ENCODE peak calls at places on chromosomes 1 and 21, in eight cellular contexts. H is adrenal gland, M is brain microvascular endothelial cell, G is HL-60, J is Panc1, N is hepatocyte, T is esophagus squamous epithelium, S is ovary. Z is an unnamed sample.

GRCh38 chr1:220011620-220012019 is 34.7 kb downstream of the EPRS1 start:
- DNase-seq in H (no peak), S (no peak), M (no peak), G (no peak), N (no peak), J (no peak), T (no peak), Z (no peak)

GRCh38 chr1:209154916-209155315 is 428.6 kb upstream of the CAMK1G start:
- DNase-seq in T (no peak), S (no peak), H (no peak), N (no peak), G (no peak), J (no peak), M (no peak), Z (no peak)

GRCh38 chr21:25313891-25314646 is 293.2 kb downstream of the MRPL39 start:
- DNase-seq in J (no peak), G (peak), H (no peak), S (no peak), M (peak), N (no peak), T (no peak), Z (no peak)

GRCh38 chr1:111803951-111804350 is 48.2 kb downstream of the DDX20 start:
- DNase-seq in M (no peak), H (no peak), T (no peak), J (no peak), N (no peak), S (no peak), G (no peak), Z (no peak)

GRCh38 chr1:89725016-89725380 is 92.1 kb downstream of the LRRC8C start:
- DNase-seq in G (no peak), N (peak), J (peak), T (no peak), S (no peak), M (peak), H (peak), Z (no peak)

GRCh38 chr1:69388044-69388443 is 179.7 kb upstream of the LRRC7 start:
- DNase-seq in J (no peak), H (no peak), G (no peak), M (no peak), N (no peak), S (no peak), T (no peak), Z (no peak)

GRCh38 chr1:42290130-42290529 is 44.9 kb downstream of the FOXJ3 start:
- DNase-seq in S (no peak), H (no peak), G (no peak), T (no peak), M (no peak), J (no peak), N (no peak), Z (no peak)

GRCh38 chr1:181737056-181737455 is 253.7 kb downstream of the CACNA1E start:
- DNase-seq in T (no peak), J (no peak), H (no peak), S (no peak), M (no peak), G (no peak), N (no peak), Z (no peak)

GRCh38 chr1:228405200-228405978 is 1.2 kb downstream of the TRIM11 start:
- DNase-seq in H (no peak), S (no peak), M (no peak), J (no peak), G (no peak), N (no peak), T (no peak), Z (no peak)

GRCh38 chr1:22976461-22977243 is 4.0 kb upstream of the LACTBL1 start:
- DNase-seq in T (peak), M (peak), H (peak), N (peak), G (peak), S (peak), J (peak), Z (no peak)

GRCh38 chr1:94142022-94142421 is 21.1 kb upstream of the ABCA4 start:
- DNase-seq in J (no peak), T (no peak), G (no peak), S (no peak), M (no peak), N (no peak), H (no peak), Z (no peak)

GRCh38 chr1:243950166-243950565 is 100.1 kb upstream of the AKT3 start:
- DNase-seq in H (no peak), M (peak), S (no peak), N (peak), T (no peak), G (no peak), J (no peak), Z (peak)

GRCh38 chr1:245365071-245365470 is 210.3 kb downstream of the KIF26B start:
- DNase-seq in T (no peak), N (no peak), H (no peak), S (no peak), M (no peak), J (no peak), G (no peak), Z (no peak)

GRCh38 chr1:169371400-169371799 is 3.4 kb downstream of the BLZF1 start:
- DNase-seq in T (no peak), S (no peak), M (no peak), H (no peak), G (peak), J (no peak), N (no peak), Z (no peak)

GRCh38 chr1:72827285-72827684 is 544.9 kb upstream of the NEGR1 start:
- DNase-seq in G (peak), M (peak), J (no peak), N (no peak), T (no peak), S (no peak), H (no peak), Z (no peak)

GRCh38 chr1:177915641-177916040 is 54.2 kb downstream of the SEC16B start:
- DNase-seq in T (no peak), H (no peak), M (no peak), J (no peak), S (no peak), G (no peak), N (no peak), Z (peak)

GRCh38 chr1:95023399-95024050 is 49.2 kb downstream of the ALG14 start:
- DNase-seq in S (no peak), M (peak), N (no peak), H (no peak), T (no peak), J (no peak), G (no peak), Z (no peak)

GRCh38 chr1:29651684-29652665 is 415.7 kb downstream of the PTPRU start:
- DNase-seq in G (no peak), J (no peak), M (no peak), S (no peak), N (no peak), T (no peak), H (no peak), Z (no peak)

GRCh38 chr1:6497215-6497866 is 5.9 kb upstream of the PLEKHG5 start:
- DNase-seq in S (peak), M (no peak), G (no peak), H (peak), J (no peak), T (no peak), N (peak), Z (no peak)

GRCh38 chr1:214923516-214923915 is 159.0 kb upstream of the KCNK2 start:
- DNase-seq in M (no peak), N (no peak), S (no peak), T (no peak), J (no peak), G (no peak), H (no peak), Z (no peak)

GRCh38 chr1:202164271-202165037 is 4.1 kb upstream of the PTPN7 start:
- DNase-seq in S (peak), H (no peak), M (no peak), N (no peak), G (no peak), T (no peak), J (no peak), Z (no peak)

GRCh38 chr1:2004867-2005266 is 1.3 kb upstream of the CFAP74 start:
- DNase-seq in S (no peak), J (no peak), G (no peak), M (no peak), H (no peak), T (no peak), N (no peak), Z (no peak)
- H3K27ac ChIP-seq in S (no peak), J (no peak), G (no peak), M (no peak), H (no peak), T (no peak), N (no peak), Z (no peak)

GRCh38 chr1:151760597-151761385 is 2.5 kb downstream of the MRPL9 start:
- DNase-seq in J (no peak), S (no peak), T (no peak), M (no peak), G (no peak), N (no peak), H (no peak), Z (no peak)
- H3K27ac ChIP-seq in J (no peak), S (no peak), T (no peak), M (no peak), G (no peak), N (no peak), H (no peak), Z (no peak)

GRCh38 chr1:207040181-207040533 is 7.6 kb upstream of the C1orf116 start:
- DNase-seq in H (no peak), M (no peak), S (no peak), N (no peak), J (no peak), T (no peak), G (no peak), Z (no peak)
- H3K27ac ChIP-seq in H (peak), M (no peak), S (no peak), N (peak), J (no peak), T (no peak), G (no peak), Z (peak)

DNA sequence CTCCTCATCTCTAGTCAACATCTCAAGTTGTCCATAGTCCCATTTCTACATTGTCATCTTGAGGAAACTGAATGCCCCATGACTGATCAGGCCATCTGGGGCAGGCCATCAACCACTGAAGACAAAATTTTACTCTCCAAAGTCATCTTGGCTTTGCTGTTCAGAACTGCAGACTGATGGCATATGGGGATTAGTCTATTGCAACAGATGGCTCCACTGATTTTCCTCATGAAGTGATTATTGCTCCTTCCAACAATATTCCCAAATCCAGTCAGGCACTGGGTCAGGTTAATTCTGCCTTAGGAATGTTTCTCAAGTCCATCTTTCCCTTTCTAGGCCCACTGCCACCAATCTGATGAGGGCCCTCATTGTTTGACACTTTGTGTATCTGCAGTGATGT is 101.7 kb downstream of the ESRRG start:
- DNase-seq in G (no peak), H (no peak), M (no peak), S (no peak), J (no peak), N (no peak), T (no peak), Z (no peak)
- H3K27ac ChIP-seq in G (no peak), H (no peak), M (no peak), S (no peak), J (no peak), N (no peak), T (no peak), Z (no peak)

GRCh38 chr1:205236526-205236925 is 8.8 kb downstream of the TMCC2 start:
- DNase-seq in J (no peak), N (no peak), G (no peak), S (no peak), T (no peak), M (no peak), H (no peak), Z (no peak)

GRCh38 chr1:205240118-205240517 is 12.4 kb downstream of the TMCC2 start:
- DNase-seq in M (no peak), S (no peak), T (no peak), J (no peak), G (no peak), H (no peak), N (no peak), Z (no peak)

GRCh38 chr1:205235921-205236320 is 8.2 kb downstream of the TMCC2 start:
- DNase-seq in G (no peak), H (no peak), T (no peak), S (no peak), N (no peak), J (no peak), M (no peak), Z (no peak)

GRCh38 chr1:205239078-205239477 is 11.3 kb downstream of the TMCC2 start:
- DNase-seq in G (no peak), S (peak), J (no peak), T (no peak), N (no peak), M (no peak), H (no peak), Z (no peak)

DNA sequence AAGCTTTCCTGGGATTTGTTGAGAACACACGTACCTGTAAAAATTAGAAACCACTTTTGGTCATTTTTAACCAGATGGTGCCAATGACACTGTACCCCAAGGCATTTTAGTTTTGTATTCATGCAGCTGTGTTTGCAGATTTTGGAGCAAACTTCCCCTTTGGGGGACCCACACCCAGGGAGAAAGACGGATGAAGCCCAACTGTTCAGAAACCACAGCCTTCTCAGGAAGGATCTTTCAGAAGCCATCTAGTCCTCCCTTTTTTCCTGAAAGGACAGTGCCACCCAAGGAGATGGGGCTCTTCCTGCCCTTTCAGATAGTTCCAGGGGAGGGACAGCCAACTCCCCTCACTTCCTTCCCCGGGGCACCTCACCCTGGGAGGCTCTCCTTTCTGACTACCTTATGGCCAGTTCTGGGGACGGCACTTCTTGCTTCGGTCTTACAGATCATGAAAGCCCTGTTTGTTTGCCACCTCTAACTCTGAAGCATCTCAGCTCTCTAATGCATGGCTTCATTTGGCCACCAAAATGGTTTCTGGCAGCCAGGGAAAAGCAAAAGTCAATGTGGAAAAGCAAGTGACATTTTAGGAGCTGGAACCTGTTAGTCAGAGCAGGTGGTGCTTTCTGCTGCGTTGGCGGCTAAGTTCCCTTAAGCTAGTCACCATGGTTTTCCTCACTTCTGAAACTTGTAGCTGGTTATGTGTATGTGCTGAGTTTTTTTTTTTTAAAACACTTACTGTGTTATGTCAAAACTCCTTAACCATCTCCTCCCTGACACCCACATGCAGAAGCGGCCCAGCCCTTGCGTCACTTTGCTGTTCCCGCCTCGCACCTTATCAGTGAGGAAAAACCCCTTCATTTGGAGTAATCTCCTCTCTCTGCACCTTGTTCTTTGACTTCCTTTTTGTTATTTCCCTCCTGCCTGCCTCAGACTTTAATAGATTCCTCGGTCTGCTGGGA is 10.1 kb downstream of the TMCC2 start:
- DNase-seq in J (no peak), M (no peak), S (no peak), N (no peak), T (no peak), H (no peak), G (no peak), Z (no peak)
- H3K27ac ChIP-seq in J (no peak), M (no peak), S (no peak), N (no peak), T (no peak), H (no peak), G (peak), Z (no peak)

DNA sequence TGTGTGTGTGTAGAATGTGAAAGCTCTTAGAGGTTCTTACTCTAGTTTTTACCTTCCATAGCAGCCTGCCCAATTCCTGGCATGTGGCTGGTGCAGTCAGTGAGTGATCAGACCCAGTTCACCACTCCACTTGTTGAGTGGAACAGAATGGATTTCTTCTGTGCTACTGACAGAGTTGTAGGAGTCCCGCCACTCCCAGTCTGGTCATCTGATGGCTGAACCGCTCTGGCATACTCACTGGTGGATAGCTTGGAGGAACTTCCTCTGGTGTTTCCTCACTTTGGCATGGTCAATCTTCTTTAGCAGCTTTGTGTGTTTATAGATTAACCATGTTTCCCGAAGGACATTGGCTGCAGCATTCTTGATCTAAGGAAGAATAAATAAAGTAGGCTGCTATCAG is 106.7 kb upstream of the ADAR start:
- DNase-seq in N (no peak), S (no peak), H (no peak), M (peak), T (no peak), G (no peak), J (no peak), Z (no peak)
- H3K27ac ChIP-seq in N (no peak), S (no peak), H (no peak), M (no peak), T (no peak), G (no peak), J (no peak), Z (no peak)

DNA sequence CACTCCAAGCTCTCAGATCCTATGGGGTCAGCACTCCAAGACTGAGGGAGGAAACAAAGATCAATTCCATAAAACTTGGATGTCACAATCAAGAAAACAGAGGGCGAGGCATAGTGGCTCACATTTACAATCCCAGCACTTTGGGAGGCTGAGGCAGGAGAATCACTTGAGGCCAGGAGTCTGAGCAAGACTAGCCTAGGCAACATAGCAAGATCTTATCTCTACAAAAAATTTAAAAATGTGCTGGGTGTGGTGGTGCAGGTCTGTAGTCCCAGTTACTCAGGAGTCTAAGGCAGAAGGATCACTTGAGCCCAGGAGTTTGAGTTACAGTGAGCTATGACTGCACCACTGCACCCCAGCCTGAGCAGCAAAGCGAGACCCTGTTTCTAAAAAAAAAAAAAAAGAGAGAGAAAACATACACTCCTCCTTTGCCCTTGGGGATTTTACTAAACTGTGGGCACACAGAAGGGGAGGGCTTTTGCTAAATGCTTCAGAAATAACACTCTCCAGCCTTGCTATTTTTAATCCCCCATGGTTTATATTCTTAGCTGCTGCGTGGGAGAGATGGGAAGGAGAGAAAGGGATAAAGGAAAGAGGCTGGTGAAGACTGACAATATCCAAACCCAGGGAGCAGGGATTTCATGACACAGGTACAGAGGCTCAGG is 18.1 kb downstream of the ARHGEF2 start:
- DNase-seq in H (no peak), G (no peak), N (no peak), M (no peak), J (no peak), T (no peak), S (no peak), Z (no peak)
- H3K27ac ChIP-seq in H (no peak), G (peak), N (no peak), M (peak), J (no peak), T (peak), S (no peak), Z (peak)

GRCh38 chr21:32727478-32727727 is 410 bp downstream of the SYNJ1 start:
- DNase-seq in N (no peak), T (no peak), G (no peak), H (no peak), S (no peak), J (no peak), M (no peak), Z (no peak)
- H3K27ac ChIP-seq in N (peak), T (peak), G (peak), H (peak), S (peak), J (peak), M (peak), Z (peak)

DNA sequence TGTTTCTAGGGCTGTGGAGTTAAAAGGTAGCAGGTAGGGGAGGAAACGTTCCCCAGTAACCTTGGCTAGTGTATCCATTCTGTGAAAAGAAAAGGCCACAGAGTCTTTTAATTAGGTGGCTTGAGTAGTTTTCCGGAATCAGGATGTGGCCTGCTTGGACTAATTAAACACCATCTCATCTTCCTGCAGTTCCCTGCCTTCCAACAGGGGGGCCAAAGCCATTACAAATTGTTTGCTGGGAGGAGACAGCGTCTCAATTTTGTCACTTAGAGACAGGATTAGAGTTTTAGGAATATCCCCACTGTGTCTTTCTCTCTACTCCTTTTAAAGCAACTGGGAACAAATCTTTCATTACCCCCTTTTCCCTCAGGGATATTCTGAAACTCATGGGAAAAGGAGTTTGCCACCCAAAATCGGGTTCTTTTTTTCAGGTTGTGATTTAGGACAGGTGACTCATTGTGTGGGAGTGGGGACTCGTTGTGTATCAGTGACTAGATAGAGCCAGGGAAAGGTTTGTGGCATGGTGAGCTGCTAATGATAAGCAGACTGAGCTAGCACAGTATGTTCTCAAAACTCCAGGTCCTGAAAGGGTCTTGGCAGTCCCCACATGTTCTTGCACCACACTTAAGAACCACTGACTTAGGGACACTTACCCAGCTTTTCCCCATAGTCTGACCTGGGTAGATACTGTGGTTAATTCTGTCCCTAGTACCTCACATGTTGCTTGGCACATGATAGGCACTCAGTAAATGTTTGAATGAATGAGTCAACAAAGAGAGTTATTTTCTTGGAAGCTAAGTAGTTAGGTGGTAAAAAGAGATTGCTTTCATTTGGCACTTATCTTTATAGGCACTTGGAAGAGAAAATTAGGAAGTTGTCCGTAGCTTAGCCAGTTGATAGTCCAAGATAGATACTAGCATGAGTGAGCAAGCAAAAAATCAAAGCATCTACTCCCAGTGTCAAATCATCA is 22.5 kb downstream of the INTS3 start:
- DNase-seq in T (no peak), G (no peak), S (no peak), J (no peak), N (no peak), M (no peak), H (no peak), Z (no peak)
- H3K27ac ChIP-seq in T (peak), G (peak), S (peak), J (no peak), N (peak), M (no peak), H (peak), Z (no peak)

Z was measured in epithelial cell of prostate.